ENCODE peak calls at places on chromosomes 1 and 21, in four cellular contexts. One of them, this sample, is unnamed.

GRCh38 chr1:71796044-71796443 is 486.3 kb downstream of the NEGR1 start:
- DNase-seq in aorta: no peak
- DNase-seq in HCEC 1CT: no peak
- DNase-seq in heart left ventricle: no peak
- DNase-seq in this sample: no peak

GRCh38 chr1:215845224-215845902 is 278.3 kb downstream of the KCTD3 start:
- DNase-seq in aorta: no peak
- DNase-seq in HCEC 1CT: peak; percentile 91
- DNase-seq in heart left ventricle: no peak
- DNase-seq in this sample: peak; percentile 79

GRCh38 chr21:46059195-46059594 is 38.7 kb upstream of the COL6A2 start:
- DNase-seq in aorta: no peak
- DNase-seq in HCEC 1CT: no peak
- DNase-seq in heart left ventricle: no peak
- DNase-seq in this sample: no peak

GRCh38 chr1:119554188-119554587 is 47.2 kb downstream of the HSD3B1 start:
- DNase-seq in aorta: peak; percentile 52
- DNase-seq in HCEC 1CT: peak; percentile 13
- DNase-seq in heart left ventricle: peak; percentile 30
- DNase-seq in this sample: peak; percentile 99

GRCh38 chr1:110616587-110616986 is 10.4 kb upstream of the KCNA2 start:
- DNase-seq in aorta: no peak
- DNase-seq in HCEC 1CT: peak; percentile 34
- DNase-seq in heart left ventricle: no peak
- DNase-seq in this sample: peak; percentile 27

GRCh38 chr1:111571987-111572386 is 47.6 kb upstream of the RAP1A start:
- DNase-seq in aorta: no peak
- DNase-seq in HCEC 1CT: peak; percentile 71
- DNase-seq in heart left ventricle: no peak
- DNase-seq in this sample: peak; percentile 48

GRCh38 chr1:96834986-96835385 is 113.4 kb downstream of the PTBP2 start:
- DNase-seq in aorta: no peak
- DNase-seq in HCEC 1CT: no peak
- DNase-seq in heart left ventricle: no peak
- DNase-seq in this sample: no peak

GRCh38 chr21:27423073-27423472 is 456.2 kb upstream of the ADAMTS5 start:
- DNase-seq in aorta: peak; percentile 84
- DNase-seq in HCEC 1CT: peak; percentile 99
- DNase-seq in heart left ventricle: peak; percentile 50
- DNase-seq in this sample: peak; percentile 99

GRCh38 chr1:87449348-87449963 is 120.8 kb downstream of the LMO4 start:
- DNase-seq in aorta: peak; percentile 42
- DNase-seq in HCEC 1CT: no peak
- DNase-seq in heart left ventricle: peak; percentile 59
- DNase-seq in this sample: no peak

GRCh38 chr1:239997515-239998311 is 94.0 kb upstream of the FMN2 start:
- DNase-seq in aorta: no peak
- DNase-seq in HCEC 1CT: no peak
- DNase-seq in heart left ventricle: no peak
- DNase-seq in this sample: no peak

GRCh38 chr1:31760422-31760900 is 3.7 kb downstream of the ADGRB2 start:
- DNase-seq in aorta: no peak
- DNase-seq in HCEC 1CT: no peak
- DNase-seq in heart left ventricle: no peak
- DNase-seq in this sample: no peak

GRCh38 chr1:100187912-100188311 is 9.9 kb upstream of the LRRC39 start:
- DNase-seq in aorta: no peak
- DNase-seq in HCEC 1CT: no peak
- DNase-seq in heart left ventricle: peak; percentile 57
- DNase-seq in this sample: peak; percentile 61

GRCh38 chr1:13830616-13831280 is 130.8 kb downstream of the PRDM2 start:
- DNase-seq in aorta: no peak
- DNase-seq in HCEC 1CT: peak; percentile 15
- DNase-seq in heart left ventricle: no peak
- DNase-seq in this sample: no peak

GRCh38 chr1:167460836-167461235 is 57.5 kb downstream of the CD247 start:
- DNase-seq in aorta: no peak
- DNase-seq in HCEC 1CT: no peak
- DNase-seq in heart left ventricle: no peak
- DNase-seq in this sample: no peak

GRCh38 chr1:10788592-10789006 is 7.8 kb downstream of the CASZ1 start:
- DNase-seq in aorta: no peak
- DNase-seq in HCEC 1CT: no peak
- DNase-seq in heart left ventricle: peak; percentile 76
- DNase-seq in this sample: no peak

GRCh38 chr1:182235952-182236650 is 155.5 kb downstream of the GLUL start:
- DNase-seq in aorta: no peak
- DNase-seq in HCEC 1CT: peak; percentile 33
- DNase-seq in heart left ventricle: peak; percentile 22
- DNase-seq in this sample: peak; percentile 84

GRCh38 chr1:61244114-61244513 is 161.8 kb downstream of the NFIA start:
- DNase-seq in aorta: no peak
- DNase-seq in HCEC 1CT: peak; percentile 42
- DNase-seq in heart left ventricle: no peak
- DNase-seq in this sample: peak; percentile 70

GRCh38 chr1:15848929-15849774 is 1.6 kb downstream of the SPEN start:
- DNase-seq in aorta: peak; percentile 88
- DNase-seq in HCEC 1CT: peak; percentile 81
- DNase-seq in heart left ventricle: peak; percentile 82
- DNase-seq in this sample: peak; percentile 80

GRCh38 chr1:171243878-171244277 is 4.4 kb upstream of the FMO1 start:
- DNase-seq in aorta: no peak
- DNase-seq in HCEC 1CT: no peak
- DNase-seq in heart left ventricle: no peak
- DNase-seq in this sample: no peak

GRCh38 chr1:93080424-93080823 is 1.3 kb downstream of the MTF2 start:
- DNase-seq in aorta: no peak
- DNase-seq in HCEC 1CT: peak; percentile 80
- DNase-seq in heart left ventricle: no peak
- DNase-seq in this sample: peak; percentile 76

GRCh38 chr1:28895896-28896608 is 18.3 kb upstream of the EPB41 start:
- DNase-seq in aorta: no peak
- DNase-seq in HCEC 1CT: no peak
- DNase-seq in heart left ventricle: no peak
- DNase-seq in this sample: no peak

GRCh38 chr1:64038965-64039926 is 164.2 kb upstream of the UBE2U start:
- DNase-seq in aorta: peak; percentile 60
- DNase-seq in HCEC 1CT: peak; percentile 97
- DNase-seq in heart left ventricle: peak; percentile 31
- DNase-seq in this sample: peak; percentile 100

GRCh38 chr1:159752135-159752580 is 28.6 kb upstream of the DUSP23 start:
- DNase-seq in aorta: peak; percentile 47
- DNase-seq in HCEC 1CT: peak; percentile 49
- DNase-seq in heart left ventricle: peak; percentile 64
- DNase-seq in this sample: peak; percentile 56